ENCODE peak calls at places on chromosomes 11 and 22, in eight cellular contexts. H is left lobe of liver; I is GM10248; V is germinal center; S is PC-9; E is activated gamma-delta T cell; K is upper lobe of right lung; L is activated CD4-positive, alpha-beta T cell treated with anti-CD3 and anti-CD28 coated beads, Interleukin-2, amount 50 U/mL, for 4 hours. Q is an unnamed sample.

GRCh38 chr22:49170053-49170452 is 657.6 kb downstream of the BRD1 start:
- DNase-seq in H (no peak), I (no peak), V (no peak), S (no peak), E (no peak), K (no peak), L (no peak), Q (no peak)

GRCh38 chr22:46425011-46425410 is 89.5 kb downstream of the TRMU start:
- DNase-seq in H (no peak), I (no peak), V (no peak), S (peak), E (no peak), K (no peak), L (no peak), Q (peak)

GRCh38 chr11:92707173-92707619 is 262.3 kb upstream of the MTNR1B start:
- DNase-seq in H (no peak), I (no peak), V (no peak), S (no peak), E (no peak), K (no peak), L (no peak), Q (no peak)

GRCh38 chr22:39943366-39943765 is 16.8 kb upstream of the TMA7B start:
- DNase-seq in H (no peak), I (no peak), V (no peak), S (no peak), E (no peak), K (no peak), L (no peak), Q (no peak)

GRCh38 chr11:64868904-64869570 is 9.4 kb downstream of the EHD1 start:
- DNase-seq in H (no peak), I (no peak), V (peak), S (peak), E (no peak), K (no peak), L (no peak), Q (peak)

GRCh38 chr11:75473684-75474083 is 40.7 kb upstream of the KLHL35 start:
- DNase-seq in H (no peak), I (no peak), V (no peak), S (no peak), E (no peak), K (no peak), L (no peak), Q (no peak)

GRCh38 chr11:128518493-128519207 is 68.7 kb downstream of the ETS1 start:
- DNase-seq in H (no peak), I (no peak), V (no peak), S (no peak), E (no peak), K (no peak), L (no peak), Q (peak)

GRCh38 chr11:7597620-7598019 is 75.7 kb downstream of the CYB5R2 start:
- DNase-seq in H (no peak), I (no peak), V (no peak), S (peak), E (no peak), K (peak), L (no peak), Q (no peak)

GRCh38 chr22:21652547-21653545 is 10.7 kb downstream of the SDF2L1 start:
- DNase-seq in H (no peak), I (no peak), V (peak), S (no peak), E (no peak), K (no peak), L (no peak), Q (no peak)

GRCh38 chr22:50396751-50397370 is 53.7 kb downstream of the PPP6R2 start:
- DNase-seq in H (no peak), I (no peak), V (no peak), S (no peak), E (no peak), K (no peak), L (no peak), Q (peak)

GRCh38 chr11:41201156-41201555 is 258.3 kb downstream of the LRRC4C start:
- DNase-seq in H (no peak), I (no peak), V (no peak), S (peak), E (no peak), K (no peak), L (no peak), Q (peak)

GRCh38 chr11:65781152-65781961 is 581 bp upstream of the AP5B1 start:
- DNase-seq in H (no peak), I (no peak), V (peak), S (peak), E (no peak), K (peak), L (no peak), Q (no peak)

GRCh38 chr11:47413908-47414684 is 5.7 kb downstream of the SLC39A13 start:
- DNase-seq in H (no peak), I (no peak), V (no peak), S (no peak), E (no peak), K (peak), L (no peak), Q (peak)

GRCh38 chr22:42745118-42745517 is 24.4 kb upstream of the A4GALT start:
- DNase-seq in H (no peak), I (no peak), V (no peak), S (peak), E (no peak), K (no peak), L (no peak), Q (peak)

GRCh38 chr11:69704508-69705245 is 855 bp upstream of the FGF19 start:
- DNase-seq in H (no peak), I (no peak), V (no peak), S (no peak), E (no peak), K (no peak), L (no peak), Q (peak)

Q was measured in mesenchymal stem cell.